ENCODE peak calls at places on chromosome 1, in four cellular contexts. One of them, this sample, is unnamed.
A peak's percentile ranks its signal among the peaks of the same experiment; 100 is the strongest.

GRCh38 chr1:115426271-115426771 is 88.3 kb upstream of the NGF start:
- DNase-seq in thoracic aorta: peak; percentile 37
- DNase-seq in AG04450: no peak
- DNase-seq in foreskin fibroblast: peak; percentile 89
- DNase-seq in this sample: peak; percentile 66

GRCh38 chr1:160058087-160058486 is 11.9 kb downstream of the KCNJ10 start:
- DNase-seq in AG04450: no peak
- DNase-seq in thoracic aorta: no peak
- DNase-seq in foreskin fibroblast: no peak
- DNase-seq in this sample: peak; percentile 48

GRCh38 chr1:30725450-30726095 is 2.2 kb upstream of the MATN1 start:
- DNase-seq in AG04450: no peak
- DNase-seq in thoracic aorta: no peak
- DNase-seq in foreskin fibroblast: no peak
- DNase-seq in this sample: no peak

GRCh38 chr1:236421022-236421421 is 26.9 kb downstream of the EDARADD start:
- DNase-seq in foreskin fibroblast: peak; percentile 10
- DNase-seq in thoracic aorta: no peak
- DNase-seq in AG04450: no peak
- DNase-seq in this sample: peak; percentile 81

GRCh38 chr1:161071886-161072371 is 2.2 kb upstream of the ARHGAP30 start:
- DNase-seq in AG04450: no peak
- DNase-seq in foreskin fibroblast: peak; percentile 23
- DNase-seq in thoracic aorta: no peak
- DNase-seq in this sample: peak; percentile 54

GRCh38 chr1:43227138-43227836 is 42.5 kb upstream of the TMEM125 start:
- DNase-seq in foreskin fibroblast: peak; percentile 45
- DNase-seq in AG04450: peak; percentile 36
- DNase-seq in thoracic aorta: peak; percentile 50
- DNase-seq in this sample: peak; percentile 82

GRCh38 chr1:168960114-168960513 is 146.4 kb upstream of the ATP1B1 start:
- DNase-seq in AG04450: no peak
- DNase-seq in thoracic aorta: no peak
- DNase-seq in foreskin fibroblast: no peak
- DNase-seq in this sample: no peak

GRCh38 chr1:193019442-193020026 is 39.6 kb downstream of the UCHL5 start:
- DNase-seq in AG04450: peak; percentile 27
- DNase-seq in foreskin fibroblast: peak; percentile 30
- DNase-seq in thoracic aorta: no peak
- DNase-seq in this sample: peak; percentile 85

GRCh38 chr1:174954686-174955669 is 44.8 kb upstream of the CACYBP start:
- DNase-seq in AG04450: no peak
- DNase-seq in foreskin fibroblast: no peak
- DNase-seq in thoracic aorta: no peak
- DNase-seq in this sample: no peak

GRCh38 chr1:97632776-97633175 is 288.1 kb downstream of the DPYD start:
- DNase-seq in AG04450: no peak
- DNase-seq in foreskin fibroblast: no peak
- DNase-seq in thoracic aorta: no peak
- DNase-seq in this sample: peak; percentile 63

GRCh38 chr1:51484591-51484990 is 34.5 kb downstream of the EPS15 start:
- DNase-seq in AG04450: no peak
- DNase-seq in thoracic aorta: no peak
- DNase-seq in foreskin fibroblast: no peak
- DNase-seq in this sample: peak; percentile 60

GRCh38 chr1:63611231-63611630 is 18.0 kb downstream of the PGM1 start:
- DNase-seq in thoracic aorta: no peak
- DNase-seq in AG04450: no peak
- DNase-seq in foreskin fibroblast: peak; percentile 25
- DNase-seq in this sample: no peak

GRCh38 chr1:60745444-60745843 is 336.9 kb upstream of the NFIA start:
- DNase-seq in foreskin fibroblast: no peak
- DNase-seq in thoracic aorta: no peak
- DNase-seq in AG04450: no peak
- DNase-seq in this sample: no peak

GRCh38 chr1:219587817-219588561 is 24.9 kb downstream of the ZC3H11B start:
- DNase-seq in AG04450: peak; percentile 34
- DNase-seq in foreskin fibroblast: peak; percentile 23
- DNase-seq in thoracic aorta: no peak
- DNase-seq in this sample: peak; percentile 80

GRCh38 chr1:147721711-147722110 is 38.7 kb downstream of the GJA5 start:
- DNase-seq in thoracic aorta: no peak
- DNase-seq in AG04450: no peak
- DNase-seq in foreskin fibroblast: no peak
- DNase-seq in this sample: no peak

GRCh38 chr1:167797005-167797404 is 75.2 kb downstream of the MPZL1 start:
- DNase-seq in foreskin fibroblast: peak; percentile 98
- DNase-seq in AG04450: peak; percentile 93
- DNase-seq in thoracic aorta: peak; percentile 71
- DNase-seq in this sample: peak; percentile 99

GRCh38 chr1:109894823-109895719 is 15.6 kb upstream of the CSF1 start:
- DNase-seq in foreskin fibroblast: no peak
- DNase-seq in thoracic aorta: no peak
- DNase-seq in AG04450: no peak
- DNase-seq in this sample: no peak

GRCh38 chr1:201903135-201903534 is 14.4 kb downstream of the SHISA4 start:
- DNase-seq in foreskin fibroblast: peak; percentile 72
- DNase-seq in AG04450: no peak
- DNase-seq in thoracic aorta: peak; percentile 54
- DNase-seq in this sample: peak; percentile 60

GRCh38 chr1:235244969-235245592 is 82.9 kb downstream of the ARID4B start:
- DNase-seq in foreskin fibroblast: no peak
- DNase-seq in AG04450: no peak
- DNase-seq in thoracic aorta: no peak
- DNase-seq in this sample: no peak

GRCh38 chr1:15902882-15903281 is 55.4 kb downstream of the SPEN start:
- DNase-seq in foreskin fibroblast: peak; percentile 64
- DNase-seq in thoracic aorta: no peak
- DNase-seq in AG04450: no peak
- DNase-seq in this sample: peak; percentile 55

GRCh38 chr1:214135886-214136285 is 145.1 kb upstream of the SMYD2 start:
- DNase-seq in thoracic aorta: no peak
- DNase-seq in AG04450: no peak
- DNase-seq in foreskin fibroblast: no peak
- DNase-seq in this sample: no peak

GRCh38 chr1:84122780-84123382 is 21.2 kb upstream of the PRKACB start:
- DNase-seq in thoracic aorta: peak; percentile 6
- DNase-seq in foreskin fibroblast: peak; percentile 33
- DNase-seq in AG04450: no peak
- DNase-seq in this sample: peak; percentile 81

GRCh38 chr1:46278807-46279206 is 24.6 kb downstream of the LRRC41 start:
- DNase-seq in AG04450: no peak
- DNase-seq in foreskin fibroblast: no peak
- DNase-seq in thoracic aorta: no peak
- DNase-seq in this sample: no peak

GRCh38 chr1:183195146-183195571 is 9.1 kb downstream of the LAMC2 start:
- DNase-seq in foreskin fibroblast: peak; percentile 45
- DNase-seq in AG04450: no peak
- DNase-seq in thoracic aorta: no peak
- DNase-seq in this sample: no peak

GRCh38 chr1:118250232-118250631 is 65.2 kb upstream of the SPAG17 start:
- DNase-seq in foreskin fibroblast: no peak
- DNase-seq in thoracic aorta: no peak
- DNase-seq in AG04450: no peak
- DNase-seq in this sample: no peak

GRCh38 chr1:6795661-6796060 is 10.4 kb downstream of the CAMTA1 start:
- DNase-seq in thoracic aorta: no peak
- DNase-seq in foreskin fibroblast: no peak
- DNase-seq in AG04450: peak; percentile 66
- DNase-seq in this sample: peak; percentile 76

GRCh38 chr1:240941706-240942370 is 329.9 kb upstream of the GREM2 start:
- DNase-seq in AG04450: no peak
- DNase-seq in foreskin fibroblast: no peak
- DNase-seq in thoracic aorta: no peak
- DNase-seq in this sample: no peak

GRCh38 chr1:209072481-209072880 is 511.0 kb upstream of the CAMK1G start:
- DNase-seq in foreskin fibroblast: no peak
- DNase-seq in AG04450: no peak
- DNase-seq in thoracic aorta: no peak
- DNase-seq in this sample: no peak

GRCh38 chr1:54597455-54598030 is 25.8 kb downstream of the FAM151A start:
- DNase-seq in foreskin fibroblast: no peak
- DNase-seq in thoracic aorta: no peak
- DNase-seq in AG04450: no peak
- DNase-seq in this sample: no peak

GRCh38 chr1:79638382-79638781 is 631.9 kb upstream of the ADGRL4 start:
- DNase-seq in thoracic aorta: no peak
- DNase-seq in AG04450: no peak
- DNase-seq in foreskin fibroblast: no peak
- DNase-seq in this sample: no peak

GRCh38 chr1:158978730-158979129 is 31.0 kb upstream of the IFI16 start:
- DNase-seq in thoracic aorta: no peak
- DNase-seq in AG04450: no peak
- DNase-seq in foreskin fibroblast: no peak
- DNase-seq in this sample: no peak

GRCh38 chr1:158969166-158969565 is 37.8 kb downstream of the PYHIN1 start:
- DNase-seq in thoracic aorta: no peak
- DNase-seq in AG04450: no peak
- DNase-seq in foreskin fibroblast: no peak
- DNase-seq in this sample: no peak

GRCh38 chr1:158969855-158970254 is 38.5 kb downstream of the PYHIN1 start:
- DNase-seq in thoracic aorta: no peak
- DNase-seq in AG04450: no peak
- DNase-seq in foreskin fibroblast: no peak
- DNase-seq in this sample: no peak

GRCh38 chr1:158972841-158973240 is 36.9 kb upstream of the IFI16 start:
- DNase-seq in foreskin fibroblast: no peak
- DNase-seq in thoracic aorta: no peak
- DNase-seq in AG04450: no peak
- DNase-seq in this sample: peak; percentile 38
- TF ChIP-seq CTCF in foreskin fibroblast: no peak
- TF ChIP-seq CTCF in thoracic aorta: no peak
- TF ChIP-seq CTCF in AG04450: no peak
- TF ChIP-seq CTCF in this sample: peak; percentile 26

DNA sequence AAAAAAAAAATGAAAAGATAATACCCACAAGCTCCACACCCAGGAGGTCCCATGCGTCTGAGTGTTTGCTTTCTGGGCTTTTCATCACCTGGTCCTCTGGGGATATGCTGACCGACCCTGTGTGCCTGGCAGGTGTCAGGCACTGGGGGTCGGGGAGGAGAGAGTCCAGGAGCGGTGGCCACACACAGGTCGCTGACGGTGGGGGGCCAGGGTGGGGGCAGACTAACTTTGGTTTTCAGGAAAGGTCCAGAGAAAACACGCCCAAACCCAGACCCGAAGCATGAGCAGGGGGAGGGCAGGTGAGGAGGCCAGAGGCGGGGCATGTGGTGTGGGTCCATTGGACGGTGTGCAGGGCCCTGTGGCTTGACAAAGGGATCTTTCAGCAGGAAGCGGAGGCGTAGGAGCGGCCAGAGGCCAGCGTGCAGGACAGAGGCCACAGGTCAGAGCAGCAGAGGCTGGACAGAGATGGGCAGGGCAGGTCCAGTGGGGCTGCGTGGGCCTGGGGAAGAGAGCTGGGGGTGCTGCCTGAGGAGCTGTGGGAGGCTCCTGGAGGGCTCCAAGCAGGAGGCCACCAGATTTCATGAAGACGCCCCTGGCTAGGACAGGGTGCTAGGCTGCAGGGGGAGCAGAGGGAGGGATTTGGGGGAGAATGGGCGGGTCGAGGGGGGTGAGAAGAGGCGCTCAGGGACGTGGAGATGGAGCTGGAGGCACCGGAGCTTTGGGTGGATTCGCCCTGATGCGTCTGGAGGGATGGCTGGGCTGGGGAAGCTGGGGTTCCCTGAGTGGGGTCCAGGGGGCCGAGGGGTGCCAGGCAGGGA is 15.8 kb downstream of the RNF223 start:
- DNase-seq in AG04450: no peak
- DNase-seq in foreskin fibroblast: no peak
- DNase-seq in thoracic aorta: no peak
- DNase-seq in this sample: no peak
- H3K4me3 ChIP-seq in AG04450: peak overlapping the region; percentile 62
- H3K4me3 ChIP-seq in foreskin fibroblast: peak overlapping the region; percentile 53
- H3K4me3 ChIP-seq in thoracic aorta: peak overlapping the region; percentile 78
- H3K4me3 ChIP-seq in this sample: no peak overlapping the region

GRCh38 chr1:56417636-56418035 is 161.7 kb downstream of the PLPP3 start:
- DNase-seq in thoracic aorta: no peak
- DNase-seq in foreskin fibroblast: no peak
- DNase-seq in AG04450: no peak
- DNase-seq in this sample: peak; percentile 33

GRCh38 chr1:56415258-56415657 is 164.1 kb downstream of the PLPP3 start:
- DNase-seq in AG04450: no peak
- DNase-seq in foreskin fibroblast: no peak
- DNase-seq in thoracic aorta: no peak
- DNase-seq in this sample: no peak

GRCh38 chr1:56415720-56416119 is 163.6 kb downstream of the PLPP3 start:
- DNase-seq in AG04450: no peak
- DNase-seq in thoracic aorta: no peak
- DNase-seq in foreskin fibroblast: no peak
- DNase-seq in this sample: no peak

GRCh38 chr1:56418047-56418680 is 161.2 kb downstream of the PLPP3 start:
- DNase-seq in foreskin fibroblast: no peak
- DNase-seq in AG04450: no peak
- DNase-seq in thoracic aorta: no peak
- DNase-seq in this sample: no peak

GRCh38 chr1:56416385-56416972 is 162.9 kb downstream of the PLPP3 start:
- DNase-seq in foreskin fibroblast: no peak
- DNase-seq in thoracic aorta: no peak
- DNase-seq in AG04450: no peak
- DNase-seq in this sample: peak; percentile 34
- TF ChIP-seq CTCF in foreskin fibroblast: no peak
- TF ChIP-seq CTCF in thoracic aorta: no peak
- TF ChIP-seq CTCF in AG04450: no peak
- TF ChIP-seq CTCF in this sample: peak; percentile 23

GRCh38 chr1:111195002-111195684 is 5.3 kb downstream of the DENND2D start:
- DNase-seq in AG04450: no peak
- DNase-seq in thoracic aorta: no peak
- DNase-seq in foreskin fibroblast: no peak
- DNase-seq in this sample: peak; percentile 45
- H3K4me3 ChIP-seq in AG04450: no peak overlapping the region
- H3K4me3 ChIP-seq in thoracic aorta: no peak overlapping the region
- H3K4me3 ChIP-seq in foreskin fibroblast: no peak overlapping the region
- H3K4me3 ChIP-seq in this sample: no peak overlapping the region

DNA sequence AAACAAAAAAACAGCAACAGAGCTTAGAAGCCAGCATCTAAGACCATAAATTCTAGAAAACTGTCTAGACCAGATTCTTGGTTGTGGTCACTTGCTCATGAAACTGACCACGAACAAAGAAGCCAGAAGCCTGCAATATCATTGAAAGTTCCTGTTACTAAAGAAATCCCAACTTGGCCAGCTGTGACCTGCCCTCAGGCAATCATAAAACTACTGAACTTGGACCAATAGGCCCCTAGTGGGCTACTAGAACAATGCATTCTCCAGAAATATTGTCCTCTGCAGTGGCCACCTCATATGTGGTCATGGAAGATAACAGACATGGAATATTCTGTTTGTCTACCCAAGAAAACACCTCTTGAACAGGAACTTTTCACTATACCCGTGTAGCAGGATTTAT is 87.7 kb downstream of the SPATA17 start:
- DNase-seq in foreskin fibroblast: no peak
- DNase-seq in AG04450: no peak
- DNase-seq in thoracic aorta: no peak
- DNase-seq in this sample: no peak
- TF ChIP-seq CTCF in foreskin fibroblast: no peak
- TF ChIP-seq CTCF in AG04450: peak; percentile 18
- TF ChIP-seq CTCF in thoracic aorta: no peak
- TF ChIP-seq CTCF in this sample: peak; percentile 24

GRCh38 chr1:77927414-77927813 is 39.0 kb downstream of the NEXN start:
- DNase-seq in thoracic aorta: no peak
- DNase-seq in AG04450: no peak
- DNase-seq in foreskin fibroblast: no peak
- DNase-seq in this sample: no peak
- H3K4me3 ChIP-seq in thoracic aorta: no peak overlapping the region
- H3K4me3 ChIP-seq in AG04450: no peak overlapping the region
- H3K4me3 ChIP-seq in foreskin fibroblast: no peak overlapping the region
- H3K4me3 ChIP-seq in this sample: no peak overlapping the region

GRCh38 chr1:20329793-20330542 is 39.3 kb downstream of the VWA5B1 start:
- DNase-seq in AG04450: no peak
- DNase-seq in foreskin fibroblast: no peak
- DNase-seq in thoracic aorta: no peak
- DNase-seq in this sample: no peak
- TF ChIP-seq CTCF in AG04450: peak; percentile 14
- TF ChIP-seq CTCF in foreskin fibroblast: peak; percentile 16
- TF ChIP-seq CTCF in thoracic aorta: no peak
- TF ChIP-seq CTCF in this sample: peak; percentile 28

This sample was measured in choroid plexus epithelial cell.